ENCODE peak calls at places on chromosomes 7 and 10, in seven cellular contexts. Q is lung, I is fibroblast of lung, Y is stomach, P is neural progenitor cell, W is colonic mucosa, K is HCT116. V is an unnamed sample. For H3K36me3 and H3K9me3, the result is how much of the 10 kb centered on the place peaks cover.

GRCh38 chr7:150432915-150433892 is 17.2 kb upstream of the GIMAP8 start:
- DNase-seq in Q (peak), I (no peak), Y (no peak), P (no peak), W (peak), K (no peak), V (no peak)

GRCh38 chr10:78283069-78283682 is 249.5 kb downstream of the RPS24 start:
- DNase-seq in Q (no peak), I (no peak), Y (no peak), P (peak), W (no peak), K (no peak), V (no peak)

GRCh38 chr7:117854186-117854585 is 19.1 kb downstream of the CTTNBP2 start:
- DNase-seq in Q (no peak), I (no peak), Y (no peak), P (no peak), W (no peak), K (no peak), V (no peak)

GRCh38 chr10:60224129-60224705 is 165.5 kb downstream of the ANK3 start:
- DNase-seq in Q (no peak), I (no peak), Y (no peak), P (no peak), W (no peak), K (no peak), V (no peak)

GRCh38 chr7:92636018-92636560 is 45.9 kb upstream of the FAM133B start:
- DNase-seq in Q (no peak), I (peak), Y (no peak), P (no peak), W (no peak), K (no peak), V (no peak)

GRCh38 chr7:48052748-48053147 is 17.4 kb downstream of the C7orf57 start:
- DNase-seq in Q (no peak), I (peak), Y (no peak), P (no peak), W (no peak), K (peak), V (no peak)

GRCh38 chr10:47166405-47166777 is 133.6 kb upstream of the GDF10 start:
- DNase-seq in Q (no peak), I (no peak), Y (no peak), P (no peak), W (no peak), K (no peak), V (no peak)

GRCh38 chr10:124560377-124560776 is 98.8 kb downstream of the LHPP start:
- DNase-seq in Q (no peak), I (peak), Y (no peak), P (no peak), W (no peak), K (no peak), V (no peak)

GRCh38 chr7:98771519-98772241 is 98.1 kb downstream of the TMEM130 start:
- DNase-seq in Q (no peak), I (peak), Y (no peak), P (peak), W (peak), K (no peak), V (peak)

GRCh38 chr7:1914321-1914720 is 244.2 kb downstream of the ELFN1 start:
- DNase-seq in Q (no peak), I (peak), Y (no peak), P (no peak), W (no peak), K (no peak), V (no peak)

GRCh38 chr7:113464096-113464855 is 345.9 kb upstream of the SMIM30 start:
- DNase-seq in Q (no peak), I (no peak), Y (no peak), P (no peak), W (no peak), K (no peak), V (no peak)

GRCh38 chr7:561631-562393 is 42.2 kb upstream of the PDGFA start:
- DNase-seq in Q (no peak), I (no peak), Y (no peak), P (no peak), W (peak), K (no peak), V (no peak)

GRCh38 chr7:149459540-149460433 is 1.1 kb downstream of the ZNF777 start:
- DNase-seq in Q (no peak), I (no peak), Y (no peak), P (no peak), W (no peak), K (no peak), V (peak)

GRCh38 chr7:141461924-141462323 is 89.3 kb upstream of the AGK start:
- DNase-seq in Q (no peak), I (no peak), Y (no peak), P (no peak), W (no peak), K (no peak), V (no peak)

GRCh38 chr7:148242271-148242801 is 348.2 kb upstream of the C7orf33 start:
- DNase-seq in Q (peak), I (peak), Y (peak), P (peak), W (peak), K (peak), V (peak)

GRCh38 chr10:29482591-29483421 is 152.0 kb downstream of the SVIL start:
- DNase-seq in Q (no peak), I (peak), Y (no peak), P (peak), W (no peak), K (no peak), V (peak)
- H3K36me3 ChIP-seq in Q (under half), I (under half), Y (under half), P (under half), W (under half), K (under half), V (under half)

GRCh38 chr10:51010977-51011376 is 63.3 kb upstream of the PRKG1 start:
- DNase-seq in Q (no peak), I (peak), Y (no peak), P (peak), W (no peak), K (peak), V (no peak)

GRCh38 chr10:51020175-51020574 is 54.1 kb upstream of the PRKG1 start:
- DNase-seq in Q (no peak), I (no peak), Y (no peak), P (no peak), W (no peak), K (no peak), V (no peak)

GRCh38 chr10:51014680-51015425 is 59.4 kb upstream of the PRKG1 start:
- DNase-seq in Q (no peak), I (peak), Y (no peak), P (no peak), W (no peak), K (no peak), V (no peak)
- H3K9me3 ChIP-seq in Q (under half), I (under half), Y (under half), P (under half), W (under half), K (under half), V (under half)

DNA sequence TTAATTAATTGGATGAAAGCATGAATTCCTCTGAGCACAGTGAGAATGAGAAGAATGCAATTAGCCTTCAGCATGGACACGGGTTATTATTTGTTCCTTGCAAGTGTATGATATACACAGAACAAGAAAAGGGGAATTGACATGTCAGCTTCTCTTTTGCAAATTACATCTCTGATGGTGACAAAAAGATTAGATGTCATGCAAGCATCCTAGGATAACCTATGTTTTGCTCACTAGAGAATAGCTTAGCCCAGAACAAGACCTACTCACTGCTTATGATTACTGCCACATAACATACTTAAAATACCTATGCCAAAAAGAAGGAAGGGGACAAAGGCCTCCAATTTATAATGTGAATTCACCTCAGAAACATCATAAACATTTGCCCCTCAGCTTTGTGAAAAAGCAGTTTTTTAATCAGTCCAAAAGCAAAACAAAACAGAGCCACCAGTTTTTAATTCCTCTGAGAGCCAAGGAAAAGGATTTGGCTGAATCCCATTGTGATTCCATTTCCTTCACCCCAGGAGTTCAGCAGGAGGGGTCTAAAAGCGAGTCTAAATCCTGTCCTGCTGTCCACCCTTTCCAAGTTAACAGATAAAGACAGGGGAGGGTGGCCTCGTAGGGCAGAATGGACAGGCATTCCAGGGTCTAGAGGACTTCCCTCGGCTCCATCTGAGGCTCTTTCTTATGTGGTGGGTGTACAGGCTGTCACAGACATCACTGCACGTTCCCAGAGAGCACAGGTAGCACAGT is 120.1 kb downstream of the ABLIM1 start:
- DNase-seq in Q (no peak), I (no peak), Y (no peak), P (peak), W (no peak), K (no peak), V (no peak)
- H3K36me3 ChIP-seq in Q (under half), I (under half), Y (under half), P (under half), W (under half), K (under half), V (half or more)

GRCh38 chr10:37758074-37758473 is 99.3 kb downstream of the ZNF248 start:
- DNase-seq in Q (no peak), I (no peak), Y (no peak), P (no peak), W (no peak), K (no peak), V (no peak)
- H3K9me3 ChIP-seq in Q (under half), I (under half), Y (under half), P (under half), W (under half), K (under half), V (under half)

GRCh38 chr7:79692015-79692414 is 238.5 kb upstream of the MAGI2 start:
- DNase-seq in Q (no peak), I (peak), Y (no peak), P (no peak), W (no peak), K (no peak), V (peak)

DNA sequence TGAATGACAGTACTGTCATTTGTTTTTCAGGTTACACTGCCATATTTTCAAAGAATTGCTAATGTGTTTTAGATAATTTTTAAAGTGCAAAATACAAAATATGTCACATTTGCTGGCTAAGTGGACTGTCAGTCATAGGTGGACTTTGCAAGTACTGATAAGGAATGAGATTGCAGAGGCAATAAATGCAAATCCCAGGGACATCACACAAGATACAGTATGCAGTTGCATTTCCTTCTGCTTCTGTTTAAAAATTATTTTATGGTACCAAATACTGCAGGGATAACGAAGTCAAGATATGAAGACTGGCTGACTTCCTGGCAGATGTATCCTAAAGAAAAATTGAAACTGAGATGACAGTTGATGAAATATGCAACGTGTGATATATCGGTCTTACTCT is 237.6 kb upstream of the MAGI2 start:
- DNase-seq in Q (no peak), I (no peak), Y (no peak), P (no peak), W (no peak), K (no peak), V (no peak)
- H3K36me3 ChIP-seq in Q (under half), I (under half), Y (under half), P (under half), W (under half), K (under half), V (under half)

GRCh38 chr10:42638821-42639270 is 476 bp upstream of the ZNF33B start:
- DNase-seq in Q (no peak), I (no peak), Y (no peak), P (no peak), W (no peak), K (no peak), V (no peak)

GRCh38 chr10:42637142-42637541 is 1.2 kb downstream of the ZNF33B start:
- DNase-seq in Q (no peak), I (peak), Y (no peak), P (no peak), W (no peak), K (no peak), V (no peak)

GRCh38 chr10:42640610-42641229 is 2.4 kb upstream of the ZNF33B start:
- DNase-seq in Q (no peak), I (no peak), Y (no peak), P (no peak), W (peak), K (peak), V (no peak)

GRCh38 chr10:42637648-42638052 is 720 bp downstream of the ZNF33B start:
- DNase-seq in Q (no peak), I (no peak), Y (no peak), P (no peak), W (no peak), K (no peak), V (no peak)

GRCh38 chr10:42638053-42638820 is at the start of gene ZNF33B:
- DNase-seq in Q (peak), I (peak), Y (peak), P (peak), W (peak), K (peak), V (peak)
- H3K9me3 ChIP-seq in Q (under half), I (under half), Y (under half), P (under half), W (under half), K (under half), V (under half)

GRCh38 chr10:119431768-119432135 is 110.8 kb downstream of the RGS10 start:
- DNase-seq in Q (no peak), I (no peak), Y (no peak), P (no peak), W (no peak), K (no peak), V (no peak)
- H3K36me3 ChIP-seq in Q (under half), I (under half), Y (under half), P (under half), W (under half), K (under half), V (under half)

DNA sequence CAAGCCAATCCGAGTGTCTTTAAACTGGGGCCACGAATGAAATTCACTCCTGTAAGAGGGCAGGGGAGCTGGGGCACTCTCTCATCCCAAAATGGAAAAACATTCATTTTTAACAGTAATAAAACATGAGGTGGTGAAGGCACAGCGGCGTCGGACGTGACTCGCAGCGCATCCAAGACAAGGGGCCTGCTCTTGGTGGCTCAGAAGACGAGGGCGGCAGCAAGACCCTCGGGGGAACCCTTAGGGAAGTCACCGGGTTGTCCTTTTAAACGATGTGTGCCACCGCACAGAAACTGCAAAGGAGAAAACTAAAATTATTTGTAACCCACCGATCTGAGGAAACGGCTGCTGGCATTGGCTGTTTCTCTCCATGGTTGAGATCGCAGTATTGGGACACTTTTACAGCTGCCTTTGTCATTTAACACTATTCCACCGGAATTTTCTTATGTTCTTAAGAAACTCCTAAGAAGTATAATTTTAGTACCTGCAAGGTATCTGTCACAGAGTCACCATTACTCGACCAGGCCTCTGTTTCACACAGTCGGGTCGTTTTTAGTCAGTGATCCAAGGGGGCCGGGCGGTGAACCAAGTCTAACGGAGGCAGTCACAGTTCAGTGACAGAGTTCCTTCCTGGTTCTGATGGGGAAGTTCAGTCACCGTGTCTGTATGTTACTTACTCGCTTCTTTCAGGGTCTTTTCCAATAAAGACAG is 159.3 kb downstream of the PTPRN2 start:
- DNase-seq in Q (no peak), I (no peak), Y (no peak), P (no peak), W (no peak), K (no peak), V (no peak)
- H3K9me3 ChIP-seq in Q (under half), I (under half), Y (under half), P (under half), W (under half), K (under half), V (under half)

GRCh38 chr7:128993419-128993818 is 55.7 kb downstream of the IRF5 start:
- DNase-seq in Q (no peak), I (no peak), Y (no peak), P (no peak), W (no peak), K (no peak), V (no peak)

GRCh38 chr7:128988372-128988771 is 50.6 kb downstream of the IRF5 start:
- DNase-seq in Q (no peak), I (no peak), Y (no peak), P (no peak), W (no peak), K (no peak), V (no peak)

GRCh38 chr7:128985660-128986059 is 47.9 kb downstream of the IRF5 start:
- DNase-seq in Q (no peak), I (no peak), Y (no peak), P (no peak), W (no peak), K (no peak), V (no peak)

DNA sequence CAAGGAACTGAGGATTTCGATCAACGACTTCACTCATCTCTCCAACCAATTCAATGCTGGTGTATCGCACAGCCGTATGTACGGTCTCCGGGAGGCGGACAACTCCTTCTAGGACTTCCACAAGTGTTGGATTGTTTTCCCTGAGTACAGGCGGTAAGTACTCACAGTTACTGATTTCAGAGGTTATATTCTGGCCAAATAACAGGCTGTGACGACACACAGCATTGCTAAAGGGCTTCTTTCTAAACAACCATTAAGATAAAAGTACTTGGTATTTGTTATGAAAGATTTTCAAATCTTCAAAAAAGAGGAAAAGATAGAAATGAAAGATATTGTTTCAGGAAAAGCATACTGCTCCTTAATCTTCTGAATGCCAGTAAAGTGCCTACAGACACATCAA is 52.2 kb downstream of the IRF5 start:
- DNase-seq in Q (no peak), I (no peak), Y (no peak), P (no peak), W (no peak), K (no peak), V (no peak)
- H3K36me3 ChIP-seq in Q (under half), I (under half), Y (under half), P (under half), W (under half), K (under half), V (under half)

GRCh38 chr7:158809596-158809995 is 19.7 kb downstream of the ESYT2 start:
- DNase-seq in Q (no peak), I (peak), Y (no peak), P (no peak), W (no peak), K (no peak), V (no peak)
- H3K9me3 ChIP-seq in Q (under half), I (under half), Y (under half), P (under half), W (under half), K (under half), V (under half)